ENCODE peak calls at places on chromosomes 2 and 18, in seven cellular contexts. U is hepatocyte, K is Kasumi-1, Z is stomach, B is fibroblast of lung, Q is left ventricle myocardium inferior, P is mammary epithelial cell. N is an unnamed sample.

GRCh38 chr2:207990784-207991183 is 34.5 kb downstream of the PLEKHM3 start:
- DNase-seq in P (no peak), B (no peak), Q (no peak), Z (no peak), U (no peak), K (no peak), N (no peak)

GRCh38 chr18:11937874-11938478 is 29.9 kb upstream of the MPPE1 start:
- DNase-seq in U (peak), Q (peak), K (peak), P (peak), Z (peak), B (peak), N (peak)

GRCh38 chr2:36526216-36526615 is 71.8 kb downstream of the FEZ2 start:
- DNase-seq in P (no peak), U (no peak), K (no peak), Z (no peak), Q (no peak), B (peak), N (no peak)

GRCh38 chr2:218876562-218877219 is 4.0 kb upstream of the WNT10A start:
- DNase-seq in P (peak), Q (peak), K (peak), Z (peak), U (peak), B (peak), N (peak)

GRCh38 chr2:11286323-11286722 is 58.1 kb downstream of the ROCK2 start:
- DNase-seq in Z (no peak), U (no peak), P (no peak), K (no peak), B (no peak), Q (no peak), N (no peak)

GRCh38 chr18:70036771-70037452 is 89.2 kb upstream of the CD226 start:
- DNase-seq in Z (no peak), B (no peak), Q (no peak), P (no peak), K (no peak), U (no peak), N (no peak)

GRCh38 chr2:86020984-86021383 is 84.7 kb downstream of the POLR1A start:
- DNase-seq in Q (peak), P (no peak), B (peak), K (no peak), U (no peak), Z (no peak), N (no peak)

GRCh38 chr2:215830313-215830712 is 183.0 kb downstream of the MREG start:
- DNase-seq in K (no peak), P (peak), Z (peak), U (peak), Q (peak), B (peak), N (peak)

GRCh38 chr2:240958366-240959213 is 39.8 kb upstream of the SNED1 start:
- DNase-seq in U (no peak), B (no peak), P (no peak), K (no peak), Z (peak), Q (no peak), N (no peak)

GRCh38 chr2:141468746-141469145 is 662.1 kb downstream of the LRP1B start:
- DNase-seq in Z (no peak), Q (no peak), B (peak), U (peak), K (no peak), P (peak), N (no peak)

GRCh38 chr2:26646986-26647672 is 6.0 kb upstream of the CIB4 start:
- DNase-seq in U (no peak), Z (no peak), B (no peak), Q (no peak), P (no peak), K (no peak), N (no peak)

GRCh38 chr2:33051586-33052385 is 105.0 kb downstream of the LTBP1 start:
- DNase-seq in Q (no peak), P (peak), U (no peak), K (peak), B (peak), Z (no peak), N (peak)

GRCh38 chr18:60826346-60826745 is 453.8 kb upstream of the MC4R start:
- DNase-seq in Q (no peak), B (no peak), P (no peak), U (no peak), K (no peak), Z (no peak), N (no peak)

GRCh38 chr2:135993421-135993820 is 8.0 kb upstream of the DARS1 start:
- DNase-seq in Q (no peak), Z (no peak), K (no peak), U (no peak), P (no peak), B (no peak), N (no peak)

GRCh38 chr2:191582355-191582754 is 95.6 kb upstream of the NABP1 start:
- DNase-seq in Q (no peak), P (peak), U (no peak), B (peak), K (no peak), Z (no peak), N (peak)

GRCh38 chr18:56490942-56491341 is 147.4 kb downstream of the TXNL1 start:
- DNase-seq in Q (no peak), K (no peak), Z (no peak), B (no peak), P (no peak), U (no peak), N (no peak)

GRCh38 chr2:46424937-46425336 is 54.4 kb upstream of the TMEM247 start:
- DNase-seq in U (no peak), Z (no peak), K (no peak), Q (no peak), P (no peak), B (no peak), N (no peak)

GRCh38 chr18:8800445-8800844 is 95.1 kb downstream of the MTCL1 start:
- DNase-seq in P (peak), K (no peak), B (peak), Z (no peak), Q (no peak), U (peak), N (peak)

GRCh38 chr18:44229693-44230108 is 451.0 kb upstream of the SETBP1 start:
- DNase-seq in P (peak), Z (no peak), Q (peak), U (peak), B (peak), K (no peak), N (peak)

GRCh38 chr18:43396266-43396665 is 119.0 kb upstream of the SYT4 start:
- DNase-seq in Z (no peak), K (peak), B (peak), Q (no peak), P (no peak), U (peak), N (no peak)

GRCh38 chr18:68417826-68418225 is 297.1 kb downstream of the TMX3 start:
- DNase-seq in P (no peak), Q (no peak), K (no peak), B (peak), Z (no peak), U (no peak), N (no peak)

GRCh38 chr2:41136966-41137494 is 685.1 kb upstream of the SLC8A1 start:
- DNase-seq in P (no peak), U (no peak), Z (no peak), Q (no peak), B (peak), K (no peak), N (no peak)

GRCh38 chr2:55163258-55163657 is 68.8 kb downstream of the CLHC1 start:
- DNase-seq in Q (no peak), K (no peak), Z (no peak), P (no peak), U (no peak), B (peak), N (no peak)

GRCh38 chr2:71596011-71596410 is 142.7 kb downstream of the DYSF start:
- DNase-seq in U (peak), Q (no peak), K (no peak), B (peak), Z (no peak), P (no peak), N (no peak)

GRCh38 chr2:46040563-46041155 is 256.5 kb upstream of the EPAS1 start:
- DNase-seq in K (no peak), Z (no peak), Q (no peak), U (no peak), P (no peak), B (no peak), N (no peak)

GRCh38 chr2:222673273-222673672 is 1.8 kb downstream of the MOGAT1 start:
- DNase-seq in B (no peak), Q (no peak), Z (no peak), U (no peak), K (no peak), P (no peak), N (no peak)

GRCh38 chr2:119694994-119695521 is 16.1 kb downstream of the TMEM177 start:
- DNase-seq in B (peak), P (peak), Z (no peak), U (no peak), Q (no peak), K (no peak), N (peak)

GRCh38 chr2:204892506-204893255 is 347.4 kb downstream of the PARD3B start:
- DNase-seq in U (no peak), K (no peak), Q (no peak), P (peak), B (peak), Z (no peak), N (peak)

GRCh38 chr2:134189009-134189717 is 64.7 kb upstream of the MGAT5 start:
- DNase-seq in Z (peak), B (peak), Q (no peak), U (peak), K (no peak), P (peak), N (peak)

GRCh38 chr2:110120171-110121051 is 4.8 kb upstream of the MALL start:
- DNase-seq in K (peak), B (peak), U (no peak), Z (no peak), P (no peak), Q (no peak), N (peak)

GRCh38 chr18:21314721-21315120 is 72.7 kb downstream of the GREB1L start:
- DNase-seq in B (peak), P (peak), Z (no peak), Q (no peak), U (no peak), K (no peak), N (peak)

GRCh38 chr2:9417725-9418124 is 5.6 kb downstream of the ITGB1BP1 start:
- DNase-seq in U (no peak), P (no peak), K (no peak), B (no peak), Q (no peak), Z (no peak), N (no peak)

GRCh38 chr2:66058675-66059074 is 376.2 kb upstream of the MEIS1 start:
- DNase-seq in U (no peak), B (no peak), K (no peak), P (no peak), Q (no peak), Z (no peak), N (no peak)

GRCh38 chr2:66507673-66508127 is 72.8 kb downstream of the MEIS1 start:
- DNase-seq in Q (no peak), P (no peak), U (no peak), Z (no peak), K (no peak), B (peak), N (no peak)

GRCh38 chr2:1664698-1665097 is 79.6 kb downstream of the PXDN start:
- DNase-seq in Z (peak), U (no peak), B (no peak), Q (no peak), K (no peak), P (no peak), N (no peak)

GRCh38 chr2:240988571-240989271 is 9.7 kb upstream of the SNED1 start:
- DNase-seq in K (no peak), Q (no peak), P (no peak), U (no peak), Z (peak), B (no peak), N (no peak)

GRCh38 chr2:60794271-60794863 is 38.3 kb downstream of the PAPOLG start:
- DNase-seq in Q (no peak), Z (no peak), U (no peak), K (peak), P (no peak), B (no peak), N (no peak)

N was measured in HT1080.